ENCODE peak calls at places on chromosome 11, in eight cellular contexts. C is lower lobe of right lung, K is natural killer cell, R is sciatic nerve, T is NCI-H460, I is EL, L is heart left ventricle, J is mesenteric fat pad. F is an unnamed sample.

GRCh38 chr11:47991266-47991830 is 11.0 kb downstream of the PTPRJ start:
- DNase-seq in C (peak), I (no peak), K (no peak), L (peak), T (no peak), J (no peak), R (no peak), F (no peak)

GRCh38 chr11:109291553-109291952 is 130.4 kb upstream of the C11orf87 start:
- DNase-seq in T (no peak), I (no peak), J (no peak), L (no peak), K (no peak), C (no peak), R (no peak), F (no peak)

GRCh38 chr11:111886032-111886431 is 6.7 kb downstream of the CFAP68 start:
- DNase-seq in I (no peak), T (no peak), C (no peak), R (no peak), K (no peak), L (no peak), J (no peak), F (no peak)

GRCh38 chr11:8219257-8220021 is 44.2 kb downstream of the LMO1 start:
- DNase-seq in L (no peak), R (no peak), I (peak), K (no peak), J (no peak), T (peak), C (peak), F (peak)

GRCh38 chr11:97794876-97795275 is 1225.9 kb upstream of the CNTN5 start:
- DNase-seq in J (no peak), L (no peak), R (no peak), C (no peak), I (no peak), K (no peak), T (no peak), F (no peak)

GRCh38 chr11:126063510-126063858 is 818 bp upstream of the CDON start:
- DNase-seq in T (no peak), I (no peak), C (no peak), L (no peak), J (no peak), K (no peak), R (no peak), F (no peak)

GRCh38 chr11:30254307-30255298 is 23.8 kb downstream of the FSHB start:
- DNase-seq in T (no peak), K (no peak), R (no peak), I (peak), L (no peak), C (no peak), J (no peak), F (no peak)

GRCh38 chr11:114399490-114399889 is 821 bp downstream of the C11orf71 start:
- DNase-seq in C (no peak), K (no peak), L (no peak), R (no peak), T (no peak), I (no peak), J (no peak), F (no peak)

GRCh38 chr11:43691332-43691731 is 10.8 kb downstream of the HSD17B12 start:
- DNase-seq in K (no peak), T (no peak), C (no peak), J (no peak), R (no peak), L (no peak), I (no peak), F (no peak)

GRCh38 chr11:92844197-92844596 is 125.3 kb upstream of the MTNR1B start:
- DNase-seq in I (no peak), K (no peak), L (no peak), R (no peak), J (no peak), C (no peak), T (no peak), F (no peak)

GRCh38 chr11:20353829-20354434 is 9.6 kb upstream of the HTATIP2 start:
- DNase-seq in J (no peak), I (peak), L (no peak), C (no peak), K (no peak), T (peak), R (no peak), F (no peak)

GRCh38 chr11:74011360-74012071 is 2.6 kb upstream of the UCP3 start:
- DNase-seq in K (no peak), C (no peak), T (no peak), R (no peak), I (no peak), J (peak), L (no peak), F (no peak)

GRCh38 chr11:35349897-35350296 is 69.5 kb downstream of the SLC1A2 start:
- DNase-seq in C (no peak), K (no peak), J (no peak), R (no peak), I (no peak), T (no peak), L (no peak), F (no peak)

GRCh38 chr11:8942518-8943066 is at the start of gene ASCL3:
- DNase-seq in J (no peak), R (no peak), K (no peak), L (no peak), C (no peak), T (no peak), I (no peak), F (no peak)

GRCh38 chr11:65419773-65420481 is 2.7 kb upstream of the NEAT1 start:
- DNase-seq in T (peak), K (no peak), R (peak), J (peak), C (peak), I (peak), L (peak), F (no peak)

GRCh38 chr11:133525976-133526375 is 6.3 kb downstream of the OPCML start:
- DNase-seq in I (no peak), L (no peak), K (no peak), C (no peak), R (no peak), J (no peak), T (no peak), F (no peak)

GRCh38 chr11:6570691-6571427 is 32.6 kb downstream of the RRP8 start:
- DNase-seq in R (no peak), C (no peak), I (no peak), K (no peak), T (no peak), J (no peak), L (no peak), F (no peak)

GRCh38 chr11:96215094-96215782 is 127.8 kb downstream of the MAML2 start:
- DNase-seq in R (no peak), L (no peak), J (no peak), K (peak), I (peak), T (no peak), C (no peak), F (no peak)

GRCh38 chr11:59765068-59765770 is 10.0 kb downstream of the STX3 start:
- DNase-seq in R (no peak), J (no peak), I (no peak), C (no peak), K (no peak), L (no peak), T (no peak), F (no peak)

GRCh38 chr11:121886005-121886739 is 229.8 kb downstream of the BLID start:
- DNase-seq in K (no peak), C (no peak), L (peak), J (no peak), T (no peak), R (peak), I (no peak), F (no peak)

GRCh38 chr11:6357222-6357621 is 33.1 kb upstream of the SMPD1 start:
- DNase-seq in L (peak), R (peak), I (peak), J (no peak), C (no peak), T (no peak), K (no peak), F (no peak)

GRCh38 chr11:2513441-2513840 is 68.6 kb downstream of the KCNQ1 start:
- DNase-seq in R (peak), I (no peak), L (no peak), C (no peak), K (no peak), T (no peak), J (peak), F (no peak)

GRCh38 chr11:117820071-117820470 is 4.5 kb downstream of the FXYD2 start:
- DNase-seq in K (no peak), L (no peak), R (no peak), J (no peak), T (no peak), I (no peak), C (no peak), F (no peak)

GRCh38 chr11:102378818-102379217 is 31.8 kb downstream of the BIRC2 start:
- DNase-seq in I (no peak), L (no peak), K (no peak), J (no peak), T (no peak), C (no peak), R (no peak), F (no peak)

GRCh38 chr11:134792044-134792443 is 380.0 kb upstream of the B3GAT1 start:
- DNase-seq in T (no peak), L (no peak), R (no peak), J (no peak), K (no peak), C (no peak), I (no peak), F (no peak)

GRCh38 chr11:72598901-72599300 is 75.3 kb downstream of the PDE2A start:
- DNase-seq in J (no peak), R (no peak), I (peak), T (peak), L (peak), C (no peak), K (no peak), F (no peak)

GRCh38 chr11:59174664-59175033 is 2.7 kb downstream of the DTX4 start:
- DNase-seq in I (peak), L (no peak), C (no peak), J (no peak), T (no peak), K (no peak), R (no peak), F (no peak)

GRCh38 chr11:69086152-69086551 is 37.4 kb downstream of the TPCN2 start:
- DNase-seq in K (no peak), R (no peak), T (no peak), C (no peak), I (no peak), J (no peak), L (no peak), F (no peak)

GRCh38 chr11:126423154-126423553 is 67.7 kb downstream of the ST3GAL4 start:
- DNase-seq in K (no peak), C (no peak), L (no peak), R (no peak), J (no peak), I (no peak), T (no peak), F (no peak)

GRCh38 chr11:86003654-86004053 is 65.2 kb downstream of the PICALM start:
- DNase-seq in L (no peak), T (no peak), R (no peak), K (no peak), C (no peak), J (no peak), I (no peak), F (no peak)

GRCh38 chr11:57464343-57465181 is 4.2 kb downstream of the RTN4RL2 start:
- DNase-seq in K (no peak), C (no peak), R (no peak), L (no peak), T (no peak), J (no peak), I (no peak), F (no peak)

GRCh38 chr11:69943066-69943465 is 123.8 kb upstream of the FGF3 start:
- DNase-seq in T (peak), K (no peak), J (no peak), I (no peak), C (peak), L (no peak), R (no peak), F (no peak)

GRCh38 chr11:77249427-77249826 is 52.1 kb downstream of the GDPD4 start:
- DNase-seq in J (no peak), K (no peak), C (no peak), L (no peak), I (peak), R (no peak), T (no peak), F (no peak)

GRCh38 chr11:36131719-36132349 is 157.4 kb downstream of the COMMD9 start:
- DNase-seq in R (peak), I (peak), K (no peak), L (peak), C (no peak), J (no peak), T (no peak), F (no peak)

GRCh38 chr11:68031136-68031459 is 617 bp downstream of the NDUFS8 start:
- DNase-seq in C (peak), L (no peak), T (no peak), I (no peak), K (no peak), R (no peak), J (no peak), F (no peak)